ENCODE peak calls at places on chromosomes 13 and 19, in eight cellular contexts. D, G, S, V, J, T, Q and U are unnamed samples.

GRCh38 chr19:48556163-48556562 is 4.2 kb downstream of the SULT2B1 start:
- DNase-seq in J (peak; percentile 59), G (peak; percentile 81), D (peak; percentile 69), V (peak; percentile 28), T (no peak), S (no peak), Q (peak; percentile 68), U (peak; percentile 62)

GRCh38 chr19:1258707-1259205 is 10.4 kb downstream of the MIDN start:
- DNase-seq in J (peak; percentile 35), S (no peak), G (no peak), V (no peak), T (peak; percentile 46), D (no peak), Q (no peak), U (no peak)

GRCh38 chr13:113955235-113955634 is 18.6 kb downstream of the C13orf46 start:
- DNase-seq in Q (no peak), G (no peak), V (no peak), T (no peak), D (no peak), J (no peak), S (no peak), U (no peak)

GRCh38 chr19:55304279-55304978 is 20.6 kb downstream of the BRSK1 start:
- DNase-seq in D (no peak), Q (peak; percentile 24), G (peak; percentile 75), V (peak; percentile 83), S (peak; percentile 54), T (peak; percentile 72), J (peak; percentile 11), U (peak; percentile 48)

GRCh38 chr13:97030705-97031452 is 36.6 kb upstream of the OXGR1 start:
- DNase-seq in V (peak; percentile 28), J (peak; percentile 62), S (peak; percentile 17), D (peak; percentile 61), G (peak; percentile 46), Q (peak; percentile 76), T (no peak), U (no peak)

GRCh38 chr19:49272204-49272603 is 52.8 kb downstream of the SLC6A16 start:
- DNase-seq in D (peak; percentile 57), V (no peak), Q (peak; percentile 22), G (peak; percentile 98), J (peak; percentile 52), T (no peak), S (no peak), U (no peak)

GRCh38 chr19:343941-344624 is 513 bp downstream of the MIER2 start:
- DNase-seq in S (peak; percentile 45), G (peak; percentile 14), Q (peak; percentile 26), T (peak; percentile 37), V (peak; percentile 81), J (peak; percentile 44), D (no peak), U (peak; percentile 22)

GRCh38 chr13:107025991-107026390 is 458.1 kb upstream of the ARGLU1 start:
- DNase-seq in D (peak; percentile 71), T (no peak), V (no peak), J (no peak), G (peak; percentile 76), Q (peak; percentile 77), S (no peak), U (no peak)

GRCh38 chr19:48381178-48381950 is 10.0 kb downstream of the KDELR1 start:
- DNase-seq in G (no peak), Q (no peak), T (no peak), S (no peak), D (no peak), V (no peak), J (no peak), U (no peak)

DNA sequence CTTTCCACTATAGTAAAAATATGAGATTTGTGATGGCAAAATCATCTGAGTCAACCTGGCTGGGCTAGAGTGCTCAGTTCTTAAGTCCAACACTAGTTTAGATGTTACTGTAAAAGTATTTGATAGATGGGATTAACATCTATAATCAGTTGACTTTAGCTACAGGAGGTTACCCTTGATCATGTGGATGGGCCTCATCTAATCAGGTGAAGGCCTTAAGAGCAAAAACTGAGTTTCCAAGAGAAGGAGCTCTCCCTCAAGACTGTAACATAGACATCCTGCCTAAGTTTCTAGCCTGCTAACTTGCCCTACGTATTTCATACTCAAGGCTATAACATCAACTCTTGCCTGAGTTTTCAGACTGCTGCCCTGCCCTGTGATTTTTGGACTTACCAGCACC is 132.8 kb downstream of the ENOX1 start:
- DNase-seq in J (no peak), V (no peak), T (no peak), Q (no peak), D (no peak), S (no peak), G (no peak), U (no peak)
- TF ChIP-seq CTCF in J (no peak), V (no peak), T (no peak), Q (no peak), D (no peak), S (no peak), G (no peak), U (no peak)

GRCh38 chr13:25247345-25247744 is 39.9 kb downstream of the MTMR6 start:
- DNase-seq in S (no peak), T (peak; percentile 15), D (no peak), G (no peak), V (no peak), J (no peak), Q (no peak), U (no peak)

GRCh38 chr13:25252770-25253169 is 34.5 kb downstream of the MTMR6 start:
- DNase-seq in D (no peak), T (no peak), G (no peak), V (no peak), Q (no peak), J (no peak), S (no peak), U (no peak)

GRCh38 chr13:25252229-25252628 is 35.1 kb downstream of the MTMR6 start:
- DNase-seq in G (no peak), D (no peak), J (no peak), Q (no peak), T (no peak), V (no peak), S (no peak), U (no peak)

GRCh38 chr13:25248071-25248470 is 39.2 kb downstream of the MTMR6 start:
- DNase-seq in T (no peak), S (no peak), D (no peak), G (no peak), V (no peak), J (no peak), Q (no peak), U (no peak)

GRCh38 chr13:25249001-25249543 is 38.2 kb downstream of the MTMR6 start:
- DNase-seq in V (peak; percentile 53), T (peak; percentile 49), Q (peak; percentile 41), D (peak; percentile 43), J (peak; percentile 37), S (peak; percentile 37), G (peak; percentile 38), U (no peak)
- TF ChIP-seq CTCF in V (peak; percentile 62), T (peak; percentile 84), Q (peak; percentile 54), D (peak; percentile 40), J (peak; percentile 45), S (peak; percentile 60), G (peak; percentile 49), U (no peak)

GRCh38 chr13:85265296-85265695 is 533.9 kb downstream of the SLITRK6 start:
- DNase-seq in V (no peak), Q (no peak), G (peak; percentile 45), S (no peak), D (no peak), J (no peak), T (no peak), U (no peak)

GRCh38 chr13:85260896-85261295 is 538.3 kb downstream of the SLITRK6 start:
- DNase-seq in T (no peak), S (no peak), J (no peak), V (no peak), Q (no peak), D (no peak), G (no peak), U (no peak)

GRCh38 chr13:85266331-85266730 is 532.9 kb downstream of the SLITRK6 start:
- DNase-seq in Q (no peak), D (no peak), G (peak; percentile 72), J (no peak), S (no peak), V (no peak), T (no peak), U (no peak)

GRCh38 chr13:85266771-85267170 is 532.4 kb downstream of the SLITRK6 start:
- DNase-seq in D (no peak), T (no peak), J (no peak), G (no peak), S (no peak), Q (no peak), V (peak; percentile 16), U (no peak)

DNA sequence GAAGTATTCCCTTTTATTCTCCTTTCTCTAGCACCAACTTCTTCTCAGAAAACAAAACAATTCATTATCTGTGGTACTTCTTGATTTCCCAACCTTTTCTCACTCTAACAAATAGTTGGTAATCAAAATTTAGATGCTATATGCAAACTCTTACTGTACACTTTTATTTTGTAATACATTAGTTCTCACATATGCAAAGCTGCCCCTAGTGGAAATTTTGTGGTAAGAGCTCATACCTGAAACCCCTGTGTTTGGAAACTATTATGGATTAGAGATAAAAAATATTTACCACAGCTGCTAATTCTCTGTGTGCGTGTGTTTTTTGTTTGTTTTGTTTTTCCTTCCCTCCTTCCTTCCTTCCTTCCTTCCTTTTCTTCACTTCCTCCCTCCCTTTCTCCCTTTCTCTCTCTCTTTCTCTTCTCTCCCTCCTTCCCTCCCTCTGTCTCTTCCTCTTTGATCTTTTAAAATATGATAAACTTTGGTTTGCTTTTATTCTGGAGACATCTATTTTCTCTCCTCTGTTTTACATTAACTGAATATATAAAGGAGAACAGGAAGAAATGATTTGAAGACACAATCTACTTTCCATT is 537.4 kb downstream of the SLITRK6 start:
- DNase-seq in V (no peak), J (no peak), G (peak; percentile 49), D (peak; percentile 12), Q (peak; percentile 39), T (peak; percentile 27), S (no peak), U (no peak)
- TF ChIP-seq CTCF in V (peak; percentile 57), J (peak; percentile 17), G (peak; percentile 61), D (peak; percentile 39), Q (peak; percentile 3), T (peak; percentile 83), S (no peak), U (no peak)

GRCh38 chr13:39777527-39778061 is 122.1 kb downstream of the COG6 start:
- DNase-seq in J (peak; percentile 84), V (peak; percentile 41), T (peak; percentile 57), D (peak; percentile 90), G (peak; percentile 94), S (no peak), Q (peak; percentile 77), U (peak; percentile 24)
- TF ChIP-seq CTCF in J (peak; percentile 53), V (peak; percentile 36), T (peak; percentile 80), D (peak; percentile 53), G (peak; percentile 69), S (peak; percentile 0), Q (peak; percentile 29), U (no peak)